ENCODE peak calls at places on chromosomes 2 and 18, in seven cellular contexts. R is uterus, O is Peyer's patch, Q is psoas muscle, H is ovary, L is neuronal stem cell, Z is neural progenitor cell. B is an unnamed sample.
A peak's percentile ranks its signal among the peaks of the same experiment; 100 is the strongest.

GRCh38 chr18:58116815-58117214 is 72.8 kb downstream of the NEDD4L start:
- DNase-seq in H (no peak), L (no peak), O (no peak), Q (no peak), R (no peak), Z (no peak), B (no peak)

GRCh38 chr2:179539112-179539511 is 274.5 kb upstream of the SESTD1 start:
- DNase-seq in H (no peak), Z (no peak), O (no peak), L (no peak), R (no peak), Q (no peak), B (no peak)

GRCh38 chr2:174631009-174631981 is 33.7 kb upstream of the WIPF1 start:
- DNase-seq in H (no peak), Q (no peak), O (no peak), R (no peak), L (no peak), Z (no peak), B (no peak)

GRCh38 chr2:162197095-162197825 is 45.2 kb upstream of the GCG start:
- DNase-seq in Z (no peak), R (no peak), Q (no peak), O (no peak), L (no peak), H (no peak), B (no peak)

GRCh38 chr18:26453370-26454030 is 94.9 kb downstream of the KCTD1 start:
- DNase-seq in R (no peak), L (no peak), Q (no peak), H (no peak), O (no peak), Z (no peak), B (no peak)

GRCh38 chr2:88813612-88814011 is 122.1 kb downstream of the RPIA start:
- DNase-seq in H (no peak), Q (no peak), Z (no peak), L (no peak), O (no peak), R (no peak), B (no peak)

GRCh38 chr2:84878896-84879594 is 1.8 kb downstream of the TRABD2A start:
- DNase-seq in H (no peak), Z (no peak), Q (no peak), L (no peak), O (no peak), R (no peak), B (no peak)

GRCh38 chr18:69490813-69491212 is 90.1 kb downstream of the DOK6 start:
- DNase-seq in O (no peak), R (no peak), Q (no peak), L (no peak), Z (no peak), H (no peak), B (no peak)

GRCh38 chr2:15943378-15943851 is 3.1 kb downstream of the MYCN start:
- DNase-seq in Q (peak; percentile 55), R (no peak), H (peak; percentile 39), O (no peak), L (peak; percentile 62), Z (peak; percentile 85), B (peak; percentile 80)

GRCh38 chr2:63424329-63425078 is 163.8 kb downstream of the WDPCP start:
- DNase-seq in H (no peak), Z (peak; percentile 34), O (no peak), R (no peak), Q (peak; percentile 36), L (no peak), B (peak; percentile 73)

GRCh38 chr2:237603718-237604362 is 13.3 kb upstream of the RAB17 start:
- DNase-seq in R (peak; percentile 59), Q (no peak), Z (peak; percentile 44), O (peak; percentile 88), H (no peak), L (no peak), B (no peak)

GRCh38 chr2:106269591-106270291 is 75.6 kb upstream of the UXS1 start:
- DNase-seq in Z (no peak), L (no peak), H (no peak), O (peak; percentile 81), R (no peak), Q (peak; percentile 72), B (no peak)

GRCh38 chr2:148930046-148930775 is 55.2 kb downstream of the KIF5C start:
- DNase-seq in R (no peak), Z (peak; percentile 46), H (no peak), Q (no peak), L (no peak), O (no peak), B (peak; percentile 93)

DNA sequence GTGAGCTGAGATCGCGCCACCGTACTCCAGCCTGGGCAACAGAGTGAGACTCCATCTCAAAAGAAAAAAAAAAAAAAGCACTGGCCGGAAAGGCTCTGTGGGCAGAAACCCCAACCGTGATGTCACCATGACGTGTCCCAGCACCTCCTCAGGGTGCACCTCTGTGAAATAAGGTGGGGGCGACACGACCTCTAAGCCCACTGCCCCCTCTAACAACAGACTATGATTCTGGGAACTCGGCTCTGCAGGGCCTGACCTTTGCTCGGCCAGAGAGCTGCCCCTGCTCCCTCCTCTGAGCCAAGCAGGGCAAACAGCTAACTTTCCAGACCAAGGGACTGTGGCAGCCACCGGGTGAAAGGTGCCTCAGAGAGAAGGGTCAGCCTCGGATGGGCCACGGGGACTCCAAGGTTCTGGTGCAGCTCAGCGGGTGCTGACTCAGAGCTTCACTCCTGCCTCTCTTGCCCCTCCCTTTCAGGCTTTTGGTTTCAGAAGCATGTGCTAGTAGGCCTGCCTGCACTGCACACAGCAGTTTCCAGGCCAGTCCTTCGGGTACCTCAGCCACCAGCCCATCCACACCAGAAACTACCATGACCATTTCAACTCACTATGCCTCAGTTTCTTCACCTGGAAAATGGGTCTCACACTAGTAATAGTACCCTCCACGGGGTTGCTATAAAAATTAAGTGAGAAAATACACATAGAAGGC is 8.0 kb downstream of the TMBIM1 start:
- DNase-seq in R (no peak), L (no peak), Z (no peak), H (no peak), O (peak; percentile 84), Q (peak; percentile 83), B (no peak)
- H3K4me1 ChIP-seq in R (peaks cover 20% of the 10 kb centered on the region), L (peaks cover 3% of the 10 kb centered on the region), Z (peaks cover 7% of the 10 kb centered on the region), H (peaks cover 25% of the 10 kb centered on the region), O (peaks cover 30% of the 10 kb centered on the region), Q (peaks cover 75% of the 10 kb centered on the region), B (peaks cover 7% of the 10 kb centered on the region)

GRCh38 chr2:28329184-28329583 is 63.5 kb upstream of the FOSL2 start:
- DNase-seq in H (peak; percentile 6), Z (no peak), R (no peak), Q (peak; percentile 17), L (no peak), O (no peak), B (no peak)
- H3K4me1 ChIP-seq in H (peaks cover 27% of the 10 kb centered on the region), Z (peaks cover 13% of the 10 kb centered on the region), R (no peaks in the 10 kb centered on the region), Q (peaks cover 19% of the 10 kb centered on the region), L (no peaks in the 10 kb centered on the region), O (no peaks in the 10 kb centered on the region), B (no peaks in the 10 kb centered on the region)

GRCh38 chr2:227198866-227199265 is 34.4 kb downstream of the COL4A3 start:
- DNase-seq in R (no peak), Z (no peak), O (no peak), L (no peak), Q (no peak), H (no peak), B (no peak)

GRCh38 chr2:227191367-227191766 is 26.9 kb downstream of the COL4A3 start:
- DNase-seq in R (no peak), H (no peak), Q (peak; percentile 55), Z (peak; percentile 60), L (no peak), O (no peak), B (peak; percentile 74)

GRCh38 chr2:227188292-227188691 is 23.9 kb downstream of the COL4A3 start:
- DNase-seq in R (peak; percentile 19), H (peak; percentile 57), O (no peak), Q (no peak), L (no peak), Z (no peak), B (no peak)

GRCh38 chr2:227192491-227192890 is 28.1 kb downstream of the COL4A3 start:
- DNase-seq in L (no peak), R (no peak), O (no peak), Q (no peak), Z (no peak), H (no peak), B (no peak)

GRCh38 chr2:227194219-227194618 is 29.8 kb downstream of the COL4A3 start:
- DNase-seq in O (no peak), Q (no peak), L (no peak), R (no peak), H (no peak), Z (no peak), B (no peak)
- H3K4me1 ChIP-seq in O (no peaks in the 10 kb centered on the region), Q (peaks cover 53% of the 10 kb centered on the region), L (no peaks in the 10 kb centered on the region), R (no peaks in the 10 kb centered on the region), H (peaks cover 6% of the 10 kb centered on the region), Z (peaks cover 17% of the 10 kb centered on the region), B (peaks cover 28% of the 10 kb centered on the region)

DNA sequence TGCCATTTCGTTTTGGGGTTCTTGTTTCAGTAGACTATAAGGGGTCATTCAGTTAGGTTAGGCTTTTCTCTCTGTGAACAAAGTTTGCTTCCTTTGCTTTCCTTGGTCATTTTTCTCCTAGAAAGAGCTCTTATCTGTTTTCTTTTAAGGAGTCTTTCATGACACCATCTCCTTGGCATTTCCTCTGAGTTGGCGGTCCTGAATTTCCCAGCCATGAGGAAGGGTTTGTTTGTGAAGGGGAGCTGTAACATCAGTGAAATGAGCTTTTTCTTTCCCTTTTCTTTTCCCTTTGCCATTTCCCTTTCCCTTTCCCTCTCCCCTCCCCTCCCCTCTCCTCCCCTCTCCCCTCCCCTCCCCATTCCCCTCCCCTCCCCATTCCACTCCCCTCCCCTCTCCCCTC is 61.7 kb downstream of the MAP4K4 start:
- DNase-seq in Z (no peak), O (no peak), H (peak; percentile 46), R (peak; percentile 74), Q (no peak), L (no peak), B (no peak)
- H3K4me1 ChIP-seq in Z (peaks cover 42% of the 10 kb centered on the region), O (no peaks in the 10 kb centered on the region), H (peaks cover 18% of the 10 kb centered on the region), R (no peaks in the 10 kb centered on the region), Q (peaks cover 49% of the 10 kb centered on the region), L (peaks cover 24% of the 10 kb centered on the region), B (peaks cover 8% of the 10 kb centered on the region)

B was measured in HAP-1.